ENCODE peak calls at places on chromosomes 7 and 10, in six cellular contexts. One of them, this sample, is unnamed.

GRCh38 chr10:51074238-51075028 is at the start of gene PRKG1:
- DNase-seq in fibroblast of pulmonary artery: peak; percentile 78
- DNase-seq in non-pigmented ciliary epithelial cell: no peak
- DNase-seq in AG08395: peak; percentile 86
- DNase-seq in activated naive CD4-positive, alpha-beta T cell: no peak
- DNase-seq in fibroblast of mammary gland: peak; percentile 73
- DNase-seq in this sample: peak; percentile 77

GRCh38 chr10:2873769-2874168 is 193.6 kb upstream of the PFKP start:
- DNase-seq in fibroblast of mammary gland: no peak
- DNase-seq in non-pigmented ciliary epithelial cell: no peak
- DNase-seq in activated naive CD4-positive, alpha-beta T cell: no peak
- DNase-seq in AG08395: no peak
- DNase-seq in fibroblast of pulmonary artery: no peak
- DNase-seq in this sample: no peak

GRCh38 chr10:34194259-34194658 is 620.8 kb downstream of the PARD3 start:
- DNase-seq in fibroblast of mammary gland: peak; percentile 90
- DNase-seq in activated naive CD4-positive, alpha-beta T cell: no peak
- DNase-seq in fibroblast of pulmonary artery: peak; percentile 13
- DNase-seq in AG08395: peak; percentile 42
- DNase-seq in non-pigmented ciliary epithelial cell: peak; percentile 23
- DNase-seq in this sample: no peak

GRCh38 chr10:20443094-20443493 is 454.0 kb downstream of the NEBL start:
- DNase-seq in fibroblast of pulmonary artery: no peak
- DNase-seq in non-pigmented ciliary epithelial cell: no peak
- DNase-seq in AG08395: no peak
- DNase-seq in fibroblast of mammary gland: no peak
- DNase-seq in activated naive CD4-positive, alpha-beta T cell: no peak
- DNase-seq in this sample: no peak

GRCh38 chr7:6536899-6537298 is 14.4 kb downstream of the GRID2IP start:
- DNase-seq in fibroblast of mammary gland: no peak
- DNase-seq in non-pigmented ciliary epithelial cell: no peak
- DNase-seq in AG08395: no peak
- DNase-seq in activated naive CD4-positive, alpha-beta T cell: no peak
- DNase-seq in fibroblast of pulmonary artery: peak; percentile 5
- DNase-seq in this sample: peak; percentile 81

GRCh38 chr7:80819503-80819902 is 99.3 kb downstream of the SEMA3C start:
- DNase-seq in non-pigmented ciliary epithelial cell: no peak
- DNase-seq in AG08395: no peak
- DNase-seq in fibroblast of pulmonary artery: no peak
- DNase-seq in fibroblast of mammary gland: no peak
- DNase-seq in activated naive CD4-positive, alpha-beta T cell: no peak
- DNase-seq in this sample: no peak

GRCh38 chr10:71608863-71609768 is 110.5 kb downstream of the C10orf105 start:
- DNase-seq in activated naive CD4-positive, alpha-beta T cell: peak; percentile 45
- DNase-seq in AG08395: peak; percentile 68
- DNase-seq in fibroblast of pulmonary artery: peak; percentile 71
- DNase-seq in fibroblast of mammary gland: peak; percentile 56
- DNase-seq in non-pigmented ciliary epithelial cell: no peak
- DNase-seq in this sample: peak; percentile 92

GRCh38 chr7:13031481-13031880 is 344.0 kb downstream of the ARL4A start:
- DNase-seq in fibroblast of mammary gland: peak; percentile 37
- DNase-seq in activated naive CD4-positive, alpha-beta T cell: no peak
- DNase-seq in AG08395: no peak
- DNase-seq in non-pigmented ciliary epithelial cell: no peak
- DNase-seq in fibroblast of pulmonary artery: no peak
- DNase-seq in this sample: no peak

GRCh38 chr10:19904202-19904661 is 88.0 kb downstream of the PLXDC2 start:
- DNase-seq in activated naive CD4-positive, alpha-beta T cell: no peak
- DNase-seq in fibroblast of pulmonary artery: peak; percentile 27
- DNase-seq in fibroblast of mammary gland: peak; percentile 24
- DNase-seq in AG08395: no peak
- DNase-seq in non-pigmented ciliary epithelial cell: peak; percentile 76
- DNase-seq in this sample: no peak

GRCh38 chr7:74199551-74200355 is 10.1 kb upstream of the LAT2 start:
- DNase-seq in AG08395: no peak
- DNase-seq in non-pigmented ciliary epithelial cell: no peak
- DNase-seq in fibroblast of pulmonary artery: no peak
- DNase-seq in activated naive CD4-positive, alpha-beta T cell: no peak
- DNase-seq in fibroblast of mammary gland: peak; percentile 38
- DNase-seq in this sample: no peak

GRCh38 chr7:96414931-96415292 is 93.0 kb upstream of the SLC25A13 start:
- DNase-seq in fibroblast of mammary gland: peak; percentile 49
- DNase-seq in non-pigmented ciliary epithelial cell: no peak
- DNase-seq in AG08395: peak; percentile 23
- DNase-seq in fibroblast of pulmonary artery: peak; percentile 41
- DNase-seq in activated naive CD4-positive, alpha-beta T cell: no peak
- DNase-seq in this sample: peak; percentile 52

GRCh38 chr10:71713135-71714040 is 6.2 kb downstream of the C10orf105 start:
- DNase-seq in activated naive CD4-positive, alpha-beta T cell: no peak
- DNase-seq in fibroblast of pulmonary artery: peak; percentile 94
- DNase-seq in fibroblast of mammary gland: peak; percentile 89
- DNase-seq in non-pigmented ciliary epithelial cell: no peak
- DNase-seq in AG08395: peak; percentile 97
- DNase-seq in this sample: no peak

GRCh38 chr10:103693070-103693811 is 162.1 kb downstream of the SH3PXD2A start:
- DNase-seq in non-pigmented ciliary epithelial cell: no peak
- DNase-seq in fibroblast of mammary gland: no peak
- DNase-seq in activated naive CD4-positive, alpha-beta T cell: peak; percentile 32
- DNase-seq in fibroblast of pulmonary artery: no peak
- DNase-seq in AG08395: peak; percentile 41
- DNase-seq in this sample: peak; percentile 60

GRCh38 chr10:44863344-44864041 is 47.6 kb upstream of the TMEM72 start:
- DNase-seq in AG08395: no peak
- DNase-seq in fibroblast of mammary gland: peak; percentile 7
- DNase-seq in activated naive CD4-positive, alpha-beta T cell: no peak
- DNase-seq in fibroblast of pulmonary artery: no peak
- DNase-seq in non-pigmented ciliary epithelial cell: no peak
- DNase-seq in this sample: no peak

GRCh38 chr10:70575874-70576802 is 26.4 kb downstream of the PRF1 start:
- DNase-seq in fibroblast of mammary gland: peak; percentile 33
- DNase-seq in activated naive CD4-positive, alpha-beta T cell: no peak
- DNase-seq in non-pigmented ciliary epithelial cell: peak; percentile 36
- DNase-seq in fibroblast of pulmonary artery: peak; percentile 58
- DNase-seq in AG08395: peak; percentile 45
- DNase-seq in this sample: no peak

GRCh38 chr7:52555805-52556204 is 479.6 kb upstream of the POM121L12 start:
- DNase-seq in non-pigmented ciliary epithelial cell: no peak
- DNase-seq in AG08395: no peak
- DNase-seq in fibroblast of mammary gland: no peak
- DNase-seq in fibroblast of pulmonary artery: no peak
- DNase-seq in activated naive CD4-positive, alpha-beta T cell: no peak
- DNase-seq in this sample: no peak

GRCh38 chr7:36208997-36209813 is 56.2 kb downstream of the EEPD1 start:
- DNase-seq in fibroblast of mammary gland: peak; percentile 26
- DNase-seq in non-pigmented ciliary epithelial cell: no peak
- DNase-seq in fibroblast of pulmonary artery: peak; percentile 8
- DNase-seq in AG08395: no peak
- DNase-seq in activated naive CD4-positive, alpha-beta T cell: no peak
- DNase-seq in this sample: no peak

GRCh38 chr10:46106410-46107255 is 60.6 kb upstream of the MSMB start:
- DNase-seq in fibroblast of pulmonary artery: peak; percentile 52
- DNase-seq in fibroblast of mammary gland: peak; percentile 36
- DNase-seq in non-pigmented ciliary epithelial cell: no peak
- DNase-seq in AG08395: peak; percentile 55
- DNase-seq in activated naive CD4-positive, alpha-beta T cell: peak; percentile 36
- DNase-seq in this sample: peak; percentile 73

GRCh38 chr7:47295606-47296005 is 286.3 kb downstream of the TNS3 start:
- DNase-seq in fibroblast of pulmonary artery: no peak
- DNase-seq in activated naive CD4-positive, alpha-beta T cell: no peak
- DNase-seq in non-pigmented ciliary epithelial cell: no peak
- DNase-seq in fibroblast of mammary gland: no peak
- DNase-seq in AG08395: no peak
- DNase-seq in this sample: no peak

GRCh38 chr7:3206771-3207191 is 94.3 kb upstream of the SDK1 start:
- DNase-seq in activated naive CD4-positive, alpha-beta T cell: no peak
- DNase-seq in fibroblast of mammary gland: no peak
- DNase-seq in non-pigmented ciliary epithelial cell: no peak
- DNase-seq in AG08395: no peak
- DNase-seq in fibroblast of pulmonary artery: no peak
- DNase-seq in this sample: no peak

GRCh38 chr7:143049380-143049779 is 2.8 kb upstream of the OR6V1 start:
- DNase-seq in fibroblast of mammary gland: peak; percentile 52
- DNase-seq in non-pigmented ciliary epithelial cell: no peak
- DNase-seq in activated naive CD4-positive, alpha-beta T cell: no peak
- DNase-seq in AG08395: no peak
- DNase-seq in fibroblast of pulmonary artery: peak; percentile 45
- DNase-seq in this sample: no peak

GRCh38 chr10:129677377-129677927 is 210.4 kb downstream of the MGMT start:
- DNase-seq in fibroblast of pulmonary artery: no peak
- DNase-seq in activated naive CD4-positive, alpha-beta T cell: no peak
- DNase-seq in fibroblast of mammary gland: no peak
- DNase-seq in AG08395: no peak
- DNase-seq in non-pigmented ciliary epithelial cell: no peak
- DNase-seq in this sample: no peak

GRCh38 chr7:148717266-148717793 is 18.6 kb downstream of the CUL1 start:
- DNase-seq in activated naive CD4-positive, alpha-beta T cell: no peak
- DNase-seq in non-pigmented ciliary epithelial cell: no peak
- DNase-seq in AG08395: no peak
- DNase-seq in fibroblast of pulmonary artery: no peak
- DNase-seq in fibroblast of mammary gland: no peak
- DNase-seq in this sample: no peak

GRCh38 chr10:120982507-120982906 is 131.3 kb downstream of the WDR11 start:
- DNase-seq in fibroblast of mammary gland: no peak
- DNase-seq in activated naive CD4-positive, alpha-beta T cell: no peak
- DNase-seq in non-pigmented ciliary epithelial cell: no peak
- DNase-seq in fibroblast of pulmonary artery: no peak
- DNase-seq in AG08395: no peak
- DNase-seq in this sample: no peak